ENCODE peak calls at places on chromosomes 13 and 19, in seven cellular contexts. K, A, W, C, S, X and M are unnamed samples.

GRCh38 chr13:44978328-44978727 is 10.9 kb downstream of the NUFIP1 start:
- DNase-seq in K (no peak), A (no peak), W (no peak), C (no peak), S (no peak), X (no peak), M (no peak)

GRCh38 chr19:23972161-23972560 is 57.5 kb downstream of the ZNF726 start:
- DNase-seq in K (no peak), A (no peak), W (no peak), C (no peak), S (no peak), X (no peak), M (no peak)

GRCh38 chr13:47545630-47546029 is 455.4 kb downstream of the SUCLA2 start:
- DNase-seq in K (no peak), A (no peak), W (no peak), C (no peak), S (no peak), X (no peak), M (no peak)

GRCh38 chr19:2700660-2701360 is 1.7 kb downstream of the GNG7 start:
- DNase-seq in K (no peak), A (no peak), W (no peak), C (peak), S (no peak), X (no peak), M (no peak)

GRCh38 chr13:114017028-114017630 is 43.3 kb upstream of the C13orf46 start:
- DNase-seq in K (peak), A (no peak), W (no peak), C (peak), S (no peak), X (no peak), M (no peak)

GRCh38 chr13:112957295-112957677 is 11.7 kb upstream of the MCF2L start:
- DNase-seq in K (no peak), A (no peak), W (no peak), C (peak), S (no peak), X (no peak), M (no peak)

GRCh38 chr13:31204592-31204991 is 4.8 kb downstream of the B3GLCT start:
- DNase-seq in K (peak), A (peak), W (no peak), C (no peak), S (no peak), X (no peak), M (no peak)

GRCh38 chr19:3945838-3946237 is 13.0 kb downstream of the NMRK2 start:
- DNase-seq in K (peak), A (peak), W (no peak), C (no peak), S (no peak), X (no peak), M (no peak)

GRCh38 chr13:94658926-94659649 is 53.3 kb downstream of the SOX21 start:
- DNase-seq in K (no peak), A (no peak), W (no peak), C (peak), S (no peak), X (no peak), M (no peak)

GRCh38 chr19:47778954-47779351 is 450 bp downstream of the SELENOW start:
- DNase-seq in K (no peak), A (no peak), W (no peak), C (peak), S (peak), X (peak), M (no peak)

GRCh38 chr13:46146898-46147297 is 35.1 kb downstream of the LCP1 start:
- DNase-seq in K (no peak), A (peak), W (no peak), C (peak), S (no peak), X (no peak), M (peak)

GRCh38 chr19:9130965-9131364 is 4.2 kb upstream of the OR7G3 start:
- DNase-seq in K (no peak), A (no peak), W (no peak), C (no peak), S (no peak), X (no peak), M (no peak)

GRCh38 chr19:32227561-32228165 is 117.7 kb upstream of the ZNF507 start:
- DNase-seq in K (no peak), A (no peak), W (no peak), C (peak), S (no peak), X (no peak), M (no peak)

GRCh38 chr19:45150180-45150579 is 10.6 kb downstream of the NKPD1 start:
- DNase-seq in K (no peak), A (no peak), W (no peak), C (no peak), S (no peak), X (no peak), M (no peak)

GRCh38 chr13:32427852-32428580 is at the start of gene N4BP2L1:
- DNase-seq in K (peak), A (peak), W (peak), C (peak), S (peak), X (peak), M (peak)

GRCh38 chr19:43438291-43439162 is 23.8 kb downstream of the TEX101 start:
- DNase-seq in K (peak), A (peak), W (no peak), C (no peak), S (no peak), X (peak), M (no peak)

GRCh38 chr19:58374200-58374599 is 6.6 kb downstream of the ZNF837 start:
- DNase-seq in K (peak), A (no peak), W (no peak), C (no peak), S (no peak), X (no peak), M (no peak)

GRCh38 chr19:37079238-37079637 is 1.0 kb downstream of the ZNF420 start:
- DNase-seq in K (no peak), A (no peak), W (no peak), C (no peak), S (no peak), X (no peak), M (no peak)

GRCh38 chr13:80988752-80989151 is 647.8 kb upstream of the SPRY2 start:
- DNase-seq in K (no peak), A (no peak), W (no peak), C (no peak), S (no peak), X (no peak), M (no peak)

GRCh38 chr13:99339736-99340392 is 32.7 kb upstream of the GPR183 start:
- DNase-seq in K (peak), A (peak), W (no peak), C (no peak), S (no peak), X (no peak), M (no peak)

GRCh38 chr19:48837081-48837524 is 812 bp upstream of the HSD17B14 start:
- DNase-seq in K (no peak), A (peak), W (no peak), C (peak), S (peak), X (peak), M (peak)

GRCh38 chr19:28980236-28980868 is 232.6 kb downstream of the UQCRFS1 start:
- DNase-seq in K (no peak), A (peak), W (no peak), C (peak), S (no peak), X (no peak), M (no peak)

GRCh38 chr13:42477588-42478190 is 96.3 kb upstream of the TNFSF11 start:
- DNase-seq in K (peak), A (no peak), W (no peak), C (no peak), S (no peak), X (peak), M (no peak)

GRCh38 chr13:97231118-97231831 is 9.1 kb downstream of the MBNL2 start:
- DNase-seq in K (no peak), A (no peak), W (no peak), C (no peak), S (no peak), X (no peak), M (no peak)

GRCh38 chr19:53877361-53877766 is 4.6 kb upstream of the PRKCG start:
- DNase-seq in K (no peak), A (no peak), W (no peak), C (no peak), S (no peak), X (no peak), M (no peak)